ENCODE peak calls at places on chromosomes 2 and 18, in five cellular contexts. V, B, D, R and A are unnamed samples.
A peak's percentile ranks its signal among the peaks of the same experiment; 100 is the strongest.

GRCh38 chr2:77018219-77018618 is 504.0 kb downstream of the LRRTM4 start:
- DNase-seq in B (no peak), D (no peak), R (peak; percentile 4), V (no peak), A (peak; percentile 24)

GRCh38 chr2:240412975-240413812 is 22.3 kb upstream of the GPC1 start:
- DNase-seq in V (peak; percentile 21), D (no peak), R (no peak), B (no peak), A (no peak)

GRCh38 chr18:21741511-21742322 is 1.1 kb downstream of the MIB1 start:
- DNase-seq in B (no peak), R (no peak), D (no peak), V (no peak), A (peak; percentile 37)

GRCh38 chr2:127084611-127085031 is 22.3 kb downstream of the BIN1 start:
- DNase-seq in B (no peak), V (no peak), R (no peak), D (no peak), A (no peak)

GRCh38 chr2:145851730-145852129 is 1331.8 kb upstream of the ZEB2 start:
- DNase-seq in B (no peak), D (no peak), V (no peak), R (no peak), A (no peak)

GRCh38 chr2:23584054-23584745 is 199.2 kb downstream of the KLHL29 start:
- DNase-seq in V (no peak), R (no peak), B (no peak), D (no peak), A (no peak)

GRCh38 chr2:199457147-199458016 is at the start of gene SATB2:
- DNase-seq in V (peak; percentile 62), D (no peak), B (no peak), R (no peak), A (no peak)

GRCh38 chr18:37476611-37477295 is 88.8 kb downstream of the CELF4 start:
- DNase-seq in R (no peak), V (no peak), D (no peak), B (no peak), A (no peak)

GRCh38 chr2:138428710-138429440 is 72.7 kb upstream of the SPOPL start:
- DNase-seq in V (no peak), D (no peak), R (no peak), B (no peak), A (peak; percentile 30)

GRCh38 chr2:105409717-105410116 is 10.9 kb upstream of the FHL2 start:
- DNase-seq in B (no peak), V (no peak), D (no peak), R (no peak), A (no peak)

GRCh38 chr2:62287895-62288589 is 92.1 kb downstream of the B3GNT2 start:
- DNase-seq in D (no peak), V (peak; percentile 78), R (peak; percentile 44), B (peak; percentile 94), A (no peak)

GRCh38 chr2:101349893-101350662 is 37.2 kb downstream of the CREG2 start:
- DNase-seq in D (no peak), R (peak; percentile 50), V (no peak), B (no peak), A (no peak)

GRCh38 chr2:127219716-127220090 is 396 bp downstream of the CYP27C1 start:
- DNase-seq in V (no peak), B (no peak), D (no peak), R (no peak), A (peak; percentile 71)

GRCh38 chr2:12498703-12499102 is 218.0 kb upstream of the TRIB2 start:
- DNase-seq in D (no peak), B (no peak), R (no peak), V (peak; percentile 26), A (no peak)

DNA sequence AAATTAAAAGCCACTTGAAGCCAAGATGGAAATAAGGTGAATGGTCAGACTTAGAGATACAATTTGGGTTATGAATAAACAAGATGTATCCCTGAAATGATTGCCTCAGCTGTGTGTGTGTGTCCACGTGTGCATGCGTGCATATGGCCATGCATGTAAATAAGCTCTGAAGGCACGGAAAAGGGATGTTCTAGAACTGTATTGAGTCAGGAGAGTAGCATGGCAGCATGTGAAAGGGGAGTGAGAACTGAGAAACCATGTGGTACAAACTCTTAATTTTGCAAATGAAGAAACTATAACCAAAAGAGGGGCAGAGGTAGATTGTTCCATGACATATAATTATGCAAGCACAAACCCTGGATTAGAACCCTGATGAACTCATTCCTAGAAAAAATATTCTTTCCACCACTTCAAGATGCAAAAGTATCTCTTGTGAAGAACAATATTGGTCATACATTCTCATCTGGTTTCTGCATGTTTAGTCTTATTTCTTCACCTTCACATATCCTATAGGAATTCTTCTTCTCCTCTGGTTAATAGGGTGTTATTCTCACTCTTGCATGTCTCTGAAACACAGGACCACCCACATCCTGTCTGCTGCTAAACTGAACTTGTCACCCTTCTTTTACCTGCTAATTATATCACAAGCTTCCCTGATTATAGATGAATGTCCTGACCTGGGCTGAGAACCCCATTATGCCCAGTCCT is 455.8 kb downstream of the SETBP1 start:
- DNase-seq in V (no peak), D (no peak), B (no peak), R (no peak), A (no peak)
- H3K4me2 ChIP-seq in V (no peak overlapping the region), D (no peak overlapping the region), B (no peak overlapping the region), R (no peak overlapping the region), A (no peak overlapping the region)

GRCh38 chr2:28952806-28953190 is 28.3 kb upstream of the TOGARAM2 start:
- DNase-seq in B (no peak), V (peak; percentile 23), D (no peak), R (no peak), A (no peak)

GRCh38 chr2:28958689-28959088 is 22.4 kb upstream of the TOGARAM2 start:
- DNase-seq in V (peak; percentile 64), D (no peak), R (peak; percentile 70), B (peak; percentile 25), A (peak; percentile 92)

GRCh38 chr2:28956890-28957289 is 24.2 kb upstream of the TOGARAM2 start:
- DNase-seq in V (no peak), R (no peak), B (no peak), D (no peak), A (peak; percentile 70)

GRCh38 chr2:28955492-28955891 is 25.6 kb upstream of the TOGARAM2 start:
- DNase-seq in D (no peak), B (no peak), V (no peak), R (no peak), A (peak; percentile 53)

DNA sequence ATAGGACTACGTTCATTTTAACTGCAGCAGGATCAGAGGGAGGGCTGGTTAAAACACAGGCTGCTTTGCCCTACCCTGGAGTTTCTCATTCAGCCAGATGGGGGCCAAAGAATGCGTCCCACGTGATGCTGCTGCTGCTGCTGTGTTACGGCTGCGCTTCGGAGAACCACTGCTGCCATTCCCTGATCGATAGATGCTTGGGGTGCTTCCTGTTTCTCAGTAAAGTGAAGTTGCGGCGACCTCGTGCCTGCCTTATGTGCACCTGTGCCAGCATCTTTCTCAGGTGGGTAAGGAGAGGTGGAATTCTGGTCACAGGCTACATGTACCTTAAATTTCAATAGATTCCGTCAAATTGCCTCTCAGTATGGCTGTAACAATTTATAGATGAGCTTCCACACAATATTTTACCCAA is 24.7 kb upstream of the TOGARAM2 start:
- DNase-seq in D (peak; percentile 51), V (peak; percentile 48), R (peak; percentile 62), B (no peak), A (peak; percentile 89)
- TF ChIP-seq CREB1 in D (peak; percentile 29), V (no peak), R (no peak), B (no peak), A (no peak)

GRCh38 chr2:229914182-229914581 is 7.6 kb downstream of the TRIP12 start:
- DNase-seq in D (no peak), B (no peak), R (no peak), V (no peak), A (no peak)

GRCh38 chr2:229905601-229906000 is 16.2 kb downstream of the TRIP12 start:
- DNase-seq in R (no peak), V (no peak), D (no peak), B (no peak), A (no peak)

GRCh38 chr2:229910832-229911412 is 10.9 kb downstream of the TRIP12 start:
- DNase-seq in V (peak; percentile 27), R (peak; percentile 35), B (no peak), D (no peak), A (peak; percentile 69)

GRCh38 chr2:229909090-229909489 is 12.7 kb downstream of the TRIP12 start:
- DNase-seq in D (no peak), V (no peak), R (no peak), B (no peak), A (no peak)

DNA sequence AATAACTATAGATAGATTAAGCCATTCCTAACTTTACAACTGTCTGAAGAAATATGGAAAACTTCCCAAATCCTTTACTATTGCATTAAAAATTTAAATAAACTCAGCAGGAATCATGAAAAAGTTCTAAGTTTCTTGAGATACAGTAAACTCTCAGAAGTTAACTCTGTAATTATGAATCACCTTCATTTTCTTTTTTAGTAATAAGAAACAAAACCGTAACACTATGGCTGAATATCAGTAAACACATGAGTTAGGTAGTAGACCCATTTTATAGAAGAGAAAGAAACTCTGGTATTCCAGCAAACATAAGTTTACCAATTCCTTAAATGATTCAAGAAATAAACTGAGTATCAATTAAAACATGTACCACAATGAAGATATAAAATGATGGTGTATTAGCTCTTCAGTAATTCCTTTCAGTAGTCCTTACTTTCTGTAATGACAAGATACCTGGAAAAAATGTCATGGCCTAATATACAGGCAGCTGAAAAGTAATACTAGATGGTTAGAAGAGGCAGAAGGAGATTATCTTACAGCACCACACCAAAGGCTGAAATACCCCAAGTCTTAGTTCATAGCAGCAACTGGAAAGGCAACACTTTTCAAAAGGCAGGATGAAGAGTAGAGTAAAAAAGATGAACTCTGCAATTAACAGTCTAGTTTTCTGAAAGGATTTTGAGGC is 11.5 kb downstream of the TRIP12 start:
- DNase-seq in R (no peak), D (no peak), B (no peak), V (no peak), A (no peak)
- H3K4me2 ChIP-seq in R (no peak overlapping the region), D (no peak overlapping the region), B (peak overlapping the region; percentile 48), V (no peak overlapping the region), A (no peak overlapping the region)

GRCh38 chr2:170052151-170052550 is 125.8 kb upstream of the MYO3B start:
- DNase-seq in D (no peak), B (no peak), R (no peak), V (no peak), A (no peak)
- TF ChIP-seq CREB1 in D (no peak), B (no peak), R (no peak), V (no peak), A (no peak)

DNA sequence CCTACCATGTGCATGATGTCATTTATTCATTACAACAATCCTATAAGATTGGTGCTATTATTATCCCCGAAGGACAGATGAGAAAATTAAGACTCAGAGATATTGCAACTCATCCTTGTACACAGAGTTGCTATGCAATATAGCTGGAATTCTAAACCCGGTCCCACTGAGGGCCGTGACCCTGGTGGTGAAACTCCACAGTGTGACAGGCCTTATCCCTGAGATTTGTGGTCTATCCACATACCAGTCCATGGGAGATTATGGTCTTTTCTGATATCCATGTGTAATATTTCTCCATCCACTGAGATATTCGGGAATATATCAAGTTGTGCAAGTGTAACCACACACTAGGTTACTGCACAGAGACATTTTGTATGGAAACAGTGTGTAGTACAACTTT is 305.2 kb downstream of the TXNL1 start:
- DNase-seq in B (no peak), V (no peak), R (no peak), D (no peak), A (no peak)
- H3K4me2 ChIP-seq in B (no peak overlapping the region), V (no peak overlapping the region), R (no peak overlapping the region), D (no peak overlapping the region), A (no peak overlapping the region)